ENCODE peak calls at places on chromosomes 1 and 21, in nine cellular contexts. O, F, Q, A, P, R, V, H and U are unnamed samples.

GRCh38 chr1:78038071-78038470 is 7.7 kb upstream of the GIPC2 start:
- DNase-seq in Q (no peak), O (no peak), V (no peak), P (no peak), F (no peak), R (no peak), H (peak), A (peak), U (no peak)

GRCh38 chr1:110787328-110788071 is 85.4 kb upstream of the CD53 start:
- DNase-seq in P (no peak), R (no peak), A (no peak), Q (no peak), V (no peak), F (no peak), H (no peak), O (no peak), U (no peak)

GRCh38 chr1:20974069-20974468 is 187.0 kb upstream of the HP1BP3 start:
- DNase-seq in R (no peak), O (no peak), Q (no peak), H (peak), A (peak), V (peak), P (no peak), F (no peak), U (no peak)

GRCh38 chr1:3836421-3836820 is 20.6 kb downstream of the CEP104 start:
- DNase-seq in H (no peak), Q (no peak), R (no peak), O (no peak), F (no peak), V (no peak), P (no peak), A (no peak), U (no peak)

GRCh38 chr1:113804421-113805255 is 7.6 kb downstream of the RSBN1 start:
- DNase-seq in P (no peak), R (peak), Q (no peak), V (no peak), H (peak), A (peak), O (no peak), F (peak), U (no peak)

GRCh38 chr1:9993571-9994075 is 3.4 kb upstream of the RBP7 start:
- DNase-seq in P (no peak), R (no peak), A (no peak), H (no peak), V (no peak), Q (no peak), O (no peak), F (no peak), U (no peak)

GRCh38 chr1:211734791-211735190 is 59.4 kb upstream of the NEK2 start:
- DNase-seq in A (no peak), Q (no peak), R (no peak), H (no peak), V (no peak), F (no peak), O (no peak), P (no peak), U (no peak)

GRCh38 chr21:15208787-15209186 is 144.0 kb upstream of the NRIP1 start:
- DNase-seq in F (no peak), V (no peak), P (no peak), H (peak), R (peak), O (no peak), Q (no peak), A (no peak), U (no peak)

GRCh38 chr1:169779150-169779549 is 15.6 kb downstream of the METTL18 start:
- DNase-seq in V (no peak), H (no peak), A (no peak), P (no peak), R (no peak), F (no peak), O (no peak), Q (no peak), U (no peak)

GRCh38 chr1:198701250-198701649 is 62.4 kb downstream of the PTPRC start:
- DNase-seq in R (no peak), P (no peak), V (no peak), Q (no peak), F (no peak), H (no peak), O (no peak), A (no peak), U (no peak)

GRCh38 chr1:109250454-109251276 is 1.3 kb downstream of the CELSR2 start:
- DNase-seq in V (no peak), A (no peak), Q (no peak), R (no peak), H (no peak), P (no peak), O (no peak), F (no peak), U (no peak)

GRCh38 chr1:94623560-94624148 is 82.1 kb upstream of the F3 start:
- DNase-seq in O (no peak), Q (no peak), V (no peak), R (peak), F (no peak), A (no peak), H (no peak), P (no peak), U (no peak)

GRCh38 chr1:30888391-30888790 is 20.2 kb downstream of the SDC3 start:
- DNase-seq in P (peak), F (peak), A (peak), R (no peak), H (peak), O (no peak), Q (peak), V (peak), U (no peak)

GRCh38 chr1:160544647-160545046 is 21.6 kb upstream of the SLAMF6 start:
- DNase-seq in P (no peak), A (no peak), O (no peak), H (no peak), V (no peak), F (peak), Q (no peak), R (peak), U (no peak)
- TF ChIP-seq CTCF in P (peak), A (peak), O (no peak), H (peak), V (peak), F (peak), Q (no peak), R (peak), U (peak)

GRCh38 chr1:156430809-156431208 is 61.8 kb downstream of the RHBG start:
- DNase-seq in V (no peak), A (no peak), H (no peak), O (no peak), R (no peak), P (no peak), Q (no peak), F (no peak), U (no peak)

GRCh38 chr1:156427858-156428257 is 58.8 kb downstream of the RHBG start:
- DNase-seq in Q (no peak), O (no peak), R (no peak), A (no peak), P (no peak), F (no peak), H (no peak), V (no peak), U (no peak)

GRCh38 chr1:156428772-156429288 is 59.8 kb downstream of the RHBG start:
- DNase-seq in H (no peak), O (no peak), R (no peak), Q (no peak), F (no peak), V (no peak), A (no peak), P (no peak), U (no peak)

GRCh38 chr1:156430305-156430704 is 61.3 kb downstream of the RHBG start:
- DNase-seq in O (no peak), P (no peak), A (no peak), F (no peak), R (no peak), Q (no peak), H (no peak), V (no peak), U (no peak)

DNA sequence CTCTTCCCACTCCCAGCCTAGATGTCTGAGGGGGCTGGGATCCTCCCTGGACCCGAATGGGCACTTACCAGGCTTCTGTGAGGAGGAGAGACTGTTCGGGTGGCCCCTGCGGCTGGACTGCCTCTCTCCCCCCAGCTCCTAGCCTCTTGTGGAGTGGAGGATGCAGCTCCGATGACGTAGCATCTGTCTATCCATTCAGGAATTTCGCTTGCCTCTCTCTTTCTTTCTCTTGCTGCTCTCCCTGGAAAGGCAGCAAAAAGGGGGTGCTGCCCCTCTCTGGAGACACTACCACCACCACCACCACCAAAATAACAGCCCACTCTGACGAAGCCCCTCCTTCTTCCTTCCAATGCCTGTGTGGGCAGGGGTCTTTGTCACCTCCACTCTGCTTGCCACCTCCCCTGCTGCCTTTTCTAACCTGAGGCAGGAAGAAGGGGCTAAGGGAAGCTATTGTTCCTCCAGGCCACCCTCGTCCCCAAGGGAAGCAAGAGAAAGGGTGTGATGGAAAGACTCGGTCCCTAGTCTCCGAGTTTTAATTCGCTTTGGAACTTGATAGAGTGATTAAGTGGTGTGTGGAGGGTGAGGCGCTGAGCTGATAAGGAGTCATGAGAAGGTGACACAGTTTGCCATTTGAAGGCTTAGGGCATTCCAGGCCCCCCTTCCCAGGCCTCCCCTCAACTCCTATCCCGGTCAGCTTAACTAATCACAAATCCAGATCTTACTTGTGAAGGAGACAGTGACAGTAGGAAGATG is 60.5 kb downstream of the RHBG start:
- DNase-seq in H (no peak), V (no peak), A (no peak), P (no peak), F (no peak), Q (no peak), O (no peak), R (no peak), U (no peak)
- H3K4me3 ChIP-seq in H (no peak), V (no peak), A (no peak), P (no peak), F (no peak), Q (no peak), O (no peak), R (no peak), U (no peak)

DNA sequence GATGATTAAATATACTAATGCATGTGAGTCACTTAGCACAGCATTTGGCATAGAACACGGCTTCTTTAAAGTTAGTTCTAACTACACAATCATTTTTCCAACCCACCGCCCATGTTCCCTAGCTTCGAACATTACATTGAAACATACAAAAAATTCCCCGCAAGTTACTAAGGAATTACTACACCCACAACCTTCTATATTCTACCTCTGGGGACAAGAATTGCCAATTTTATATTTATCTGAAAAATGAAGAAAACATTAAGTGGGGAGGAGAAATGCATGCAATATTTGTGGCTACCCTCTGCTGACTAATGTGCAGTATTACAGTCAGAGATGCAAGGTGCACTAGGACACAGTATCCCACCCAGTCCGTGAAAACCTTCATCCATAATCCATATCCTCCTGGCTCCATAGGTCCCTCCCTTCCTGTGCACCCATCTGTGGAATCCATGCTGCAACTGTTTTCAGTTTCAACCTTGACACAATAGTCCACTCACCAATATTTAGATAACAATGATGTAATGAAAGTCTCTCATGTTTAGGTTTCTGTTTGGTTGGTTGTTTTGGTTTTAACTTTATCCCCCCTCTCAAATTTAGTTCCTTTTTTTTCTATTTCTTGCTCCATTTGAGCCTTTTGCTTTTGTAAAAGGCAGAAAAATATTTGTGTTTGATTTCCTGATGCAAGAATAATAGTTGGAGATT is 31.6 kb downstream of the RGS5 start:
- DNase-seq in P (no peak), R (peak), Q (peak), F (no peak), H (peak), A (no peak), O (no peak), V (no peak), U (no peak)
- TF ChIP-seq CTCF in P (peak), R (peak), Q (peak), F (peak), H (peak), A (peak), O (no peak), V (peak), U (peak)

GRCh38 chr1:217138839-217139466 is 415.7 kb upstream of the ESRRG start:
- DNase-seq in A (no peak), H (no peak), O (no peak), F (no peak), V (no peak), Q (no peak), P (no peak), R (no peak), U (no peak)

GRCh38 chr1:217140041-217140901 is 417.0 kb upstream of the ESRRG start:
- DNase-seq in R (no peak), O (no peak), Q (no peak), P (no peak), F (no peak), V (no peak), H (no peak), A (no peak), U (no peak)

GRCh38 chr1:217137210-217137871 is 414.1 kb upstream of the ESRRG start:
- DNase-seq in R (peak), P (no peak), V (no peak), F (no peak), Q (no peak), O (no peak), A (no peak), H (peak), U (no peak)

GRCh38 chr1:217138173-217138838 is 415.1 kb upstream of the ESRRG start:
- DNase-seq in O (no peak), R (no peak), V (no peak), A (no peak), P (no peak), H (no peak), Q (no peak), F (no peak), U (no peak)

DNA sequence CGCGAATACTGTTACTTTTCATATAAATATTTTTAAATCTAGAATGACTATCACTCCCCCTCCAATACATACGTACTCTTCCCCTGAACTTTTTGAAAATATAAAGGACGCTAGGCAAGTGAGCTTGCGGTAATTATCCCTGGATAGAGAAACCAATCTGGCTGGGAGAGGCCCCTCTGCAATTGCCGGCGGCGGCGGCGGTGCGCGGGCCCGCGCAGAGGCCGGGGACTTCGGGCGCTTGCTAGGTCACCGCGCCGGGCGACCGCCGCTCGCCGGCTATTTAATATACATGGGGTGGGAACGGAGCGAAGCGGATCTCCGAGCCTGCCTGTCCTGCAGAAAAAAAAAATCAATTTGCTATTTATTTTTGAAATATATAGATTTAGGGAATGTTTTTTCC is 416.3 kb upstream of the ESRRG start:
- DNase-seq in P (no peak), A (no peak), O (no peak), R (no peak), H (no peak), F (no peak), Q (no peak), V (no peak), U (no peak)
- H3K4me3 ChIP-seq in P (peak), A (no peak), O (peak), R (no peak), H (no peak), F (peak), Q (no peak), V (no peak), U (peak)